ENCODE peak calls at places on chromosomes 11 and 22, in ten cellular contexts. H is naive thymus-derived CD4-positive, alpha-beta T cell; E is thoracic aorta; P is suprapubic skin; Z is Karpas-422; K is mucosa of descending colon; V is skeletal muscle cell; I is endothelial cell of umbilical vein; U is brain microvascular endothelial cell; W is LNCaP clone FGC. Q is an unnamed sample.

GRCh38 chr22:46350646-46351045 is 15.1 kb downstream of the TRMU start:
- DNase-seq in P (no peak), U (no peak), I (no peak), E (no peak), W (no peak), H (no peak), K (peak; percentile 11), V (no peak), Z (no peak), Q (no peak)

GRCh38 chr11:46736615-46737014 is 17.6 kb downstream of the F2 start:
- DNase-seq in U (no peak), P (no peak), V (no peak), W (peak; percentile 67), Z (no peak), E (no peak), K (no peak), I (peak; percentile 84), H (no peak), Q (no peak)

GRCh38 chr22:46578824-46579561 is 41.2 kb upstream of the GRAMD4 start:
- DNase-seq in K (peak; percentile 72), I (no peak), P (peak; percentile 69), H (no peak), V (no peak), E (peak; percentile 1), Z (no peak), U (no peak), W (no peak), Q (peak; percentile 61)

GRCh38 chr22:27993201-27993635 is 74.2 kb upstream of the PITPNB start:
- DNase-seq in Z (no peak), U (no peak), I (no peak), E (no peak), P (peak; percentile 45), W (no peak), V (no peak), H (no peak), K (no peak), Q (peak; percentile 35)

GRCh38 chr11:12769834-12770345 is 95.7 kb downstream of the TEAD1 start:
- DNase-seq in U (peak; percentile 71), W (no peak), E (no peak), V (peak; percentile 77), H (no peak), Z (no peak), K (no peak), P (no peak), I (peak; percentile 63), Q (no peak)

GRCh38 chr11:124195419-124195734 is 12.2 kb downstream of the OR10D3 start:
- DNase-seq in W (no peak), E (no peak), V (no peak), I (no peak), Z (no peak), P (no peak), H (no peak), U (no peak), K (no peak), Q (no peak)

GRCh38 chr11:115780625-115781024 is 276.4 kb upstream of the CADM1 start:
- DNase-seq in E (no peak), I (no peak), W (no peak), K (no peak), V (no peak), Z (no peak), U (no peak), H (no peak), P (no peak), Q (peak; percentile 54)

GRCh38 chr22:25350551-25350971 is 131.1 kb downstream of the CRYBB2 start:
- DNase-seq in V (no peak), K (no peak), Z (no peak), E (no peak), I (no peak), H (no peak), P (peak; percentile 37), U (no peak), W (no peak), Q (no peak)

GRCh38 chr11:12167098-12167999 is 57.0 kb downstream of the MICAL2 start:
- DNase-seq in H (no peak), K (peak; percentile 77), V (peak; percentile 76), Z (no peak), U (peak; percentile 94), I (peak; percentile 92), W (no peak), P (no peak), E (peak; percentile 78), Q (peak; percentile 53)

GRCh38 chr22:37016134-37016910 is 2.9 kb downstream of the TST start:
- DNase-seq in V (no peak), K (peak; percentile 87), U (no peak), H (no peak), Z (no peak), I (no peak), P (no peak), W (no peak), E (no peak), Q (no peak)

GRCh38 chr11:396511-396947 is 2.5 kb downstream of the PKP3 start:
- DNase-seq in I (peak; percentile 40), Z (peak; percentile 56), U (no peak), P (no peak), H (no peak), K (no peak), W (no peak), V (no peak), E (no peak), Q (no peak)

GRCh38 chr11:45093761-45094455 is 52.5 kb upstream of the PRDM11 start:
- DNase-seq in K (no peak), W (no peak), Z (no peak), I (no peak), E (no peak), H (no peak), P (no peak), U (no peak), V (no peak), Q (peak; percentile 45)

GRCh38 chr11:7512525-7513209 is 1.1 kb upstream of the PPFIBP2 start:
- DNase-seq in K (peak; percentile 77), H (peak; percentile 45), Z (peak; percentile 91), U (no peak), W (no peak), V (no peak), P (peak; percentile 88), I (peak; percentile 7), E (peak; percentile 40), Q (peak; percentile 59)
- H3K4me3 ChIP-seq in K (peak overlapping the region; percentile 52), H (peak overlapping the region; percentile 94), Z (peak overlapping the region; percentile 80), U (peak overlapping the region; percentile 69), W (peak overlapping the region; percentile 86), V (peak overlapping the region; percentile 64), P (peak overlapping the region; percentile 74), I (no peak overlapping the region), E (peak overlapping the region; percentile 93), Q (peak overlapping the region; percentile 89)

GRCh38 chr11:78465169-78465942 is 47.7 kb upstream of the GAB2 start:
- DNase-seq in Z (no peak), E (no peak), H (no peak), I (no peak), V (no peak), K (peak; percentile 47), P (no peak), U (no peak), W (no peak), Q (no peak)
- H3K4me3 ChIP-seq in Z (no peak overlapping the region), E (no peak overlapping the region), H (no peak overlapping the region), I (no peak overlapping the region), V (no peak overlapping the region), K (no peak overlapping the region), P (no peak overlapping the region), U (no peak overlapping the region), W (no peak overlapping the region), Q (no peak overlapping the region)

GRCh38 chr22:42928969-42929837 is 72.1 kb upstream of the ARFGAP3 start:
- DNase-seq in V (no peak), I (no peak), Z (no peak), P (peak; percentile 86), W (no peak), E (no peak), U (no peak), H (no peak), K (peak; percentile 27), Q (peak; percentile 24)
- H3K4me3 ChIP-seq in V (no peak overlapping the region), I (no peak overlapping the region), Z (no peak overlapping the region), P (no peak overlapping the region), W (no peak overlapping the region), E (peak overlapping the region; percentile 28), U (no peak overlapping the region), H (no peak overlapping the region), K (no peak overlapping the region), Q (no peak overlapping the region)

DNA sequence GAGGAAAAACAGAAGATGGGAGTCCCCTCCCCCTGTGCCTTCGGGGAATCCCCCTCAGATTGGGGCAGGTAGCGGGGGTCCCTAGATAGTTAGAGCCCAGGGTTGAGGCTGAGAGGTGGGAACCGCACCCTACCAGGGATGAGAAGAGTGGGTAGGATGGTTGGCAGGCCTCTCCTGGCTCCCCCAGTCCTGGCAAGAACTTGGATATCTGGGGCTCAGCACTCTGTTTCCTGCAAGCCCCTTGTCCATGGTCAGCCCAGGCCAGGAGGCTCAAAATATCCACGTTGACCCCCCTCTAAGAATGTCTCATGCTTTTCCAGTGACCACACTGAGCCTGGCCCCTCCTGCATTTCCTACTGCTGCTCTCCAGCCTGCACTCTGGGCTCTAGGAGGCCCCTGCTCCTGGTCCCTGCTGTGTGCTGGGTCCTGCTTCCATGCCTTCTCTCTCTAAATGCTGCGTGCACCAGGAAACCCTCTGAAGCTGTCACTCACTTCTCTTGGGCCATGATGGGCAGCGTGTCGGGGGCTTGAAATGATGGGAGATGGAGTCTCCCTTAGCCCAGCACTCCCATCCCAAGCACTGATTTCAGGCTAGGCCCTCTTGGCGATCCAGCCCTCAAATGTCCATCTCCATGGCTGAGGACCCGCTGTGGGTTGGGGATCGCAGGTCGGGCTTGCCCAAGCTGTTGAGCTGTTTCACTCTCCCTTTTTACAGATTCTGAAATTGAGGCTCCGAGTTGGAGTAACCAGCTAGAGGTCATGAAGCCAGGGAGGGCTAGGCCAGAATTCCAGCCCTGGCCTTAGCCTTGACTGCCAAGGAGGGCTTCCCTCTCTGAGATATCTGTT is 2.0 kb downstream of the MAP3K11 start:
- DNase-seq in Z (no peak), H (no peak), U (peak; percentile 37), P (no peak), W (no peak), K (no peak), I (peak; percentile 84), E (no peak), V (no peak), Q (no peak)
- H3K4me3 ChIP-seq in Z (peak overlapping the region; percentile 92), H (peak overlapping the region; percentile 89), U (peak overlapping the region; percentile 83), P (peak overlapping the region; percentile 83), W (no peak overlapping the region), K (no peak overlapping the region), I (peak overlapping the region; percentile 81), E (peak overlapping the region; percentile 73), V (peak overlapping the region; percentile 62), Q (peak overlapping the region; percentile 79)

GRCh38 chr22:38295863-38296262 is 21.4 kb downstream of the CSNK1E start:
- DNase-seq in H (no peak), V (no peak), W (no peak), U (no peak), Z (no peak), E (no peak), P (no peak), K (no peak), I (no peak), Q (no peak)
- H3K4me3 ChIP-seq in H (no peak overlapping the region), V (no peak overlapping the region), W (no peak overlapping the region), U (no peak overlapping the region), Z (no peak overlapping the region), E (no peak overlapping the region), P (no peak overlapping the region), K (no peak overlapping the region), I (no peak overlapping the region), Q (no peak overlapping the region)

Q was measured in endodermal cell.